ENCODE peak calls at places on chromosomes 13 and 19, in four cellular contexts. H, M, B and D are unnamed samples.

GRCh38 chr13:40464349-40464748 is 202.1 kb downstream of the FOXO1 start:
- DNase-seq in M (no peak), B (no peak), H (no peak), D (no peak)

GRCh38 chr13:29595380-29596063 is at the start of gene SLC7A1:
- DNase-seq in H (peak), B (peak), M (peak), D (peak)

GRCh38 chr19:44657211-44657921 is 13.7 kb downstream of the PVR start:
- DNase-seq in H (peak), M (peak), B (peak), D (peak)

GRCh38 chr19:49555600-49556411 is 24.6 kb downstream of the NOSIP start:
- DNase-seq in H (peak), B (no peak), M (peak), D (no peak)

GRCh38 chr13:38494445-38494844 is 144.8 kb downstream of the UFM1 start:
- DNase-seq in H (no peak), B (no peak), M (no peak), D (no peak)

GRCh38 chr13:75871059-75871458 is 234.9 kb downstream of the LMO7 start:
- DNase-seq in B (no peak), M (no peak), H (no peak), D (no peak)

GRCh38 chr13:51618626-51619025 is 34.4 kb downstream of the WDFY2 start:
- DNase-seq in H (no peak), B (no peak), M (peak), D (no peak)

GRCh38 chr19:33333615-33334014 is 31.3 kb upstream of the CEBPA start:
- DNase-seq in B (no peak), H (no peak), M (no peak), D (no peak)

GRCh38 chr13:110036060-110036459 is 249.7 kb upstream of the IRS2 start:
- DNase-seq in B (no peak), M (no peak), H (no peak), D (no peak)

GRCh38 chr19:16419671-16420394 is 51.9 kb downstream of the EPS15L1 start:
- DNase-seq in B (no peak), M (no peak), H (no peak), D (no peak)

GRCh38 chr13:114128624-114129522 is 3.5 kb downstream of the RASA3 start:
- DNase-seq in H (peak), B (no peak), M (peak), D (peak)

GRCh38 chr13:106362637-106363036 is 172.8 kb downstream of the EFNB2 start:
- DNase-seq in H (no peak), B (no peak), M (no peak), D (no peak)

GRCh38 chr13:92433963-92434362 is 792.6 kb upstream of the GPC6 start:
- DNase-seq in M (no peak), H (no peak), B (no peak), D (no peak)

GRCh38 chr19:50556236-50557008 is 11.8 kb downstream of the LRRC4B start:
- DNase-seq in H (peak), M (peak), B (peak), D (peak)

GRCh38 chr19:55648657-55649578 is 906 bp downstream of the CCDC106 start:
- DNase-seq in B (no peak), M (no peak), H (no peak), D (no peak)

GRCh38 chr19:19677579-19677978 is 8.9 kb downstream of the ZNF101 start:
- DNase-seq in M (no peak), H (no peak), B (no peak), D (no peak)

GRCh38 chr19:51686171-51686570 is 7.0 kb upstream of the SPACA6 start:
- DNase-seq in B (no peak), H (no peak), M (no peak), D (no peak)

GRCh38 chr19:19115954-19116353 is 22.3 kb downstream of the TMEM161A start:
- DNase-seq in M (peak), B (no peak), H (peak), D (peak)

GRCh38 chr19:12093777-12094176 is 29.2 kb downstream of the ZNF844 start:
- DNase-seq in M (no peak), H (no peak), B (no peak), D (no peak)

GRCh38 chr13:48437381-48437780 is 24.5 kb upstream of the LPAR6 start:
- DNase-seq in B (no peak), M (peak), H (no peak), D (no peak)

GRCh38 chr19:35977446-35978222 is 17.4 kb upstream of the SDHAF1 start:
- DNase-seq in M (no peak), H (no peak), B (no peak), D (no peak)
- TF ChIP-seq CTCF in M (no peak), H (no peak), B (peak), D (no peak)

GRCh38 chr13:20197361-20197834 is 4.7 kb upstream of the GJB2 start:
- DNase-seq in M (peak), B (no peak), H (no peak), D (no peak)
- TF ChIP-seq CTCF in M (peak), B (peak), H (peak), D (peak)

DNA sequence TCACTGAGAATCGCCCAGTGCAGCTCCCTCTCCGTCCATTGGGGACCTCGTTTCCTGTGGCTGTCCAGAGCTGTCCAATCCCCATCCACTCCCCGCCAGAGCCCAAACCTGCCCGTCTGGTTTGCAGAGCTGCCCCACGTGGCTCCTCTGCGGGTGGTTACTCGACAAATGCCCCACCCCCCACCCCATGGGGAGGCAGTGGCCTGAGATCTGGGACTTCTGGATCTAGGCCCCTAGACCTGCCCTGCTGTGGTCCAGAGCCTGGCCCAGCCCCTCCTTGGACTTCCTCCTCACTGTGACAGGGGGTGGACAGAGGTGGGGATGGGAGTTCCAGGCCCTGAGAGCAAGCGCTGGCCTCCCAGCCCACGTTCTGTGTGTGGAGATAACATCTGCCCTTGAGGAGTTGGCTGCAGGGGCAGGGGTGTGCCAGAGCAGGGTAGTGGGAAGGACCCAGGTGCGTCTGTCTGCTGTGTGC is 29.1 kb downstream of the PAK4 start:
- DNase-seq in B (no peak), H (no peak), M (no peak), D (no peak)
- TF ChIP-seq CTCF in B (no peak), H (no peak), M (no peak), D (no peak)

GRCh38 chr13:95269756-95270155 is 31.5 kb downstream of the ABCC4 start:
- DNase-seq in M (peak), H (no peak), B (no peak), D (no peak)

GRCh38 chr13:95281258-95281602 is 20.0 kb downstream of the ABCC4 start:
- DNase-seq in M (no peak), H (no peak), B (no peak), D (no peak)

GRCh38 chr13:95276119-95276505 is 25.1 kb downstream of the ABCC4 start:
- DNase-seq in B (no peak), H (no peak), M (no peak), D (no peak)

GRCh38 chr13:95275322-95276118 is 25.7 kb downstream of the ABCC4 start:
- DNase-seq in H (no peak), M (peak), B (no peak), D (no peak)
- TF ChIP-seq CTCF in H (no peak), M (no peak), B (no peak), D (no peak)